ENCODE peak calls at places on chromosomes 6 and 20, in eight cellular contexts. H, Y, A, Q, L, P, J and E are unnamed samples.

GRCh38 chr6:85130743-85131142 is 319.1 kb upstream of the NT5E start:
- DNase-seq in Q (no peak), Y (peak; percentile 18), J (peak; percentile 58), L (no peak), H (no peak), P (no peak), A (no peak), E (no peak)

GRCh38 chr6:54865091-54865631 is 18.6 kb downstream of the FAM83B start:
- DNase-seq in A (no peak), P (no peak), J (no peak), Y (no peak), L (no peak), Q (no peak), H (no peak), E (no peak)

GRCh38 chr6:4637691-4638433 is 138.3 kb upstream of the CDYL start:
- DNase-seq in L (no peak), Y (peak; percentile 54), J (peak; percentile 55), A (no peak), Q (peak; percentile 39), H (peak; percentile 31), P (no peak), E (peak; percentile 67)

GRCh38 chr6:154791561-154792317 is 58.5 kb downstream of the SCAF8 start:
- DNase-seq in L (no peak), Y (peak; percentile 22), A (no peak), H (no peak), P (no peak), Q (no peak), J (peak; percentile 34), E (no peak)

GRCh38 chr6:16769986-16770376 is 8.7 kb upstream of the ATXN1 start:
- DNase-seq in P (no peak), Q (no peak), Y (peak; percentile 49), L (no peak), A (no peak), J (peak; percentile 86), H (no peak), E (no peak)

GRCh38 chr6:84422380-84422968 is 195.0 kb upstream of the CEP162 start:
- DNase-seq in Q (peak; percentile 75), J (no peak), P (peak; percentile 60), L (no peak), A (no peak), Y (peak; percentile 14), H (peak; percentile 59), E (peak; percentile 10)

GRCh38 chr6:37170273-37171140 is 555 bp downstream of the PIM1 start:
- DNase-seq in L (peak; percentile 22), J (peak; percentile 42), P (no peak), A (peak; percentile 21), H (peak; percentile 71), Y (no peak), Q (peak; percentile 80), E (no peak)

GRCh38 chr6:73375216-73375615 is 5.5 kb upstream of the OOEP start:
- DNase-seq in Q (no peak), H (no peak), A (no peak), J (no peak), Y (no peak), P (no peak), L (no peak), E (no peak)

GRCh38 chr20:408843-409696 is 971 bp downstream of the RBCK1 start:
- DNase-seq in J (no peak), A (no peak), L (no peak), Q (no peak), H (peak; percentile 50), Y (no peak), P (no peak), E (no peak)

GRCh38 chr6:41093729-41094128 is 21.0 kb downstream of the NFYA start:
- DNase-seq in J (no peak), L (no peak), A (no peak), Q (no peak), Y (no peak), P (no peak), H (no peak), E (no peak)

GRCh38 chr6:156925718-156926607 is 148.8 kb downstream of the ARID1B start:
- DNase-seq in L (no peak), J (no peak), Y (no peak), P (no peak), A (no peak), Q (no peak), H (no peak), E (no peak)

GRCh38 chr20:24118096-24118780 is 129.7 kb upstream of the GGTLC1 start:
- DNase-seq in H (no peak), Y (no peak), P (no peak), A (no peak), Q (no peak), L (no peak), J (peak; percentile 3), E (no peak)

GRCh38 chr6:113994934-113995342 is 24.0 kb upstream of the HDAC2 start:
- DNase-seq in Y (peak; percentile 82), A (no peak), J (peak; percentile 95), L (peak; percentile 66), P (no peak), H (peak; percentile 68), Q (peak; percentile 86), E (peak; percentile 92)

GRCh38 chr20:33770005-33770404 is 38.2 kb downstream of the ZNF341 start:
- DNase-seq in L (no peak), P (no peak), A (no peak), H (no peak), Y (no peak), Q (no peak), J (no peak), E (no peak)

GRCh38 chr6:41408982-41409381 is 73.6 kb downstream of the NCR2 start:
- DNase-seq in J (no peak), H (no peak), Q (no peak), Y (no peak), A (no peak), P (no peak), L (no peak), E (no peak)

GRCh38 chr6:148974351-148974750 is 227.5 kb downstream of the UST start:
- DNase-seq in H (no peak), J (no peak), L (no peak), Q (no peak), P (no peak), Y (no peak), A (no peak), E (no peak)